ENCODE peak calls at places on chromosomes 12 and 14, in four cellular contexts. One of them, this sample, is unnamed.

GRCh38 chr12:1798734-1799067 is 21.7 kb upstream of the LRTM2 start:
- DNase-seq in AG10803: no peak
- DNase-seq in MM.1S: no peak
- DNase-seq in cardiac fibroblast: no peak
- DNase-seq in this sample: no peak

GRCh38 chr12:68223067-68223747 is 2.4 kb downstream of the IL26 start:
- DNase-seq in AG10803: peak; percentile 86
- DNase-seq in MM.1S: peak; percentile 69
- DNase-seq in cardiac fibroblast: peak; percentile 94
- DNase-seq in this sample: peak; percentile 93

GRCh38 chr14:37172024-37172869 is at the start of gene SLC25A21:
- DNase-seq in AG10803: peak; percentile 79
- DNase-seq in MM.1S: no peak
- DNase-seq in cardiac fibroblast: peak; percentile 86
- DNase-seq in this sample: peak; percentile 79

GRCh38 chr14:69375182-69375581 is 22.9 kb downstream of the ERH start:
- DNase-seq in AG10803: no peak
- DNase-seq in MM.1S: no peak
- DNase-seq in cardiac fibroblast: no peak
- DNase-seq in this sample: no peak

GRCh38 chr14:97854918-97855317 is 1057.7 kb downstream of the VRK1 start:
- DNase-seq in AG10803: no peak
- DNase-seq in MM.1S: no peak
- DNase-seq in cardiac fibroblast: no peak
- DNase-seq in this sample: no peak

GRCh38 chr12:108446766-108447165 is 68.3 kb upstream of the FICD start:
- DNase-seq in AG10803: peak; percentile 31
- DNase-seq in MM.1S: no peak
- DNase-seq in cardiac fibroblast: peak; percentile 13
- DNase-seq in this sample: peak; percentile 67

GRCh38 chr12:92136883-92137582 is 8.6 kb downstream of the BTG1 start:
- DNase-seq in AG10803: peak; percentile 86
- DNase-seq in MM.1S: peak; percentile 6
- DNase-seq in cardiac fibroblast: peak; percentile 93
- DNase-seq in this sample: peak; percentile 90

GRCh38 chr12:38886064-38886463 is 19.3 kb downstream of the CPNE8 start:
- DNase-seq in AG10803: peak; percentile 41
- DNase-seq in MM.1S: no peak
- DNase-seq in cardiac fibroblast: peak; percentile 88
- DNase-seq in this sample: peak; percentile 91

GRCh38 chr12:122029620-122030426 is 8.1 kb downstream of the BCL7A start:
- DNase-seq in AG10803: no peak
- DNase-seq in MM.1S: no peak
- DNase-seq in cardiac fibroblast: no peak
- DNase-seq in this sample: peak; percentile 71

GRCh38 chr12:122227341-122227740 is 1.5 kb upstream of the DIABLO start:
- DNase-seq in AG10803: no peak
- DNase-seq in MM.1S: no peak
- DNase-seq in cardiac fibroblast: no peak
- DNase-seq in this sample: no peak

GRCh38 chr12:91424506-91424905 is 241.9 kb upstream of the DCN start:
- DNase-seq in AG10803: no peak
- DNase-seq in MM.1S: no peak
- DNase-seq in cardiac fibroblast: no peak
- DNase-seq in this sample: no peak

GRCh38 chr12:98635657-98636323 is 8.8 kb downstream of the IKBIP start:
- DNase-seq in AG10803: peak; percentile 77
- DNase-seq in MM.1S: no peak
- DNase-seq in cardiac fibroblast: peak; percentile 83
- DNase-seq in this sample: peak; percentile 89

GRCh38 chr12:64742371-64742770 is 16.8 kb downstream of the GNS start:
- DNase-seq in AG10803: no peak
- DNase-seq in MM.1S: no peak
- DNase-seq in cardiac fibroblast: no peak
- DNase-seq in this sample: no peak

GRCh38 chr12:130952106-130952505 is 1.6 kb upstream of the ADGRD1 start:
- DNase-seq in AG10803: no peak
- DNase-seq in MM.1S: no peak
- DNase-seq in cardiac fibroblast: no peak
- DNase-seq in this sample: no peak

DNA sequence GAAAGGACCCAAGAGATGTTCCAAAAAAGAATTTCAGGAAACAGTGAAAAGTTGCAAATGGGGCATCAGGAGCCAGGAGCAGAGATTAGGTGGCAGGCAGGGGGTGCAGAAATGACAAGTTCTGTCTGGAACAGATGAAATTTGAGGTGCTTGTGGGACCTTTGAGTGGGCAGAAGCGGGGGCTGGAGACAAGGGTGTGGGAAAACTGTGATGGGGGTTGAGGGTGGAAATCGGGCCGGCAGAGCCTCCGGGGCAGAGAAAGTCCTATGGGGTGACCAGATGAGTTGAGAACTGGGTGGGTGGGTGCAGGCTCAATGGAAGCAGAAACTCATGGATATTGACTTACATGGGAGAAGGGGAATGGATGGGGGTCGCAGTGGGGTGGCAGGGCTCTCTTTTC is 1.6 kb upstream of the NR4A1 start:
- DNase-seq in AG10803: no peak
- DNase-seq in MM.1S: peak; percentile 2
- DNase-seq in cardiac fibroblast: no peak
- DNase-seq in this sample: no peak
- H3K4me3 ChIP-seq in AG10803: no peak overlapping the region
- H3K4me3 ChIP-seq in MM.1S: no peak overlapping the region
- H3K4me3 ChIP-seq in cardiac fibroblast: no peak overlapping the region
- H3K4me3 ChIP-seq in this sample: no peak overlapping the region

GRCh38 chr14:23206422-23207145 is 23.1 kb upstream of the SLC7A8 start:
- DNase-seq in AG10803: no peak
- DNase-seq in MM.1S: no peak
- DNase-seq in cardiac fibroblast: no peak
- DNase-seq in this sample: no peak
- H3K4me3 ChIP-seq in AG10803: no peak overlapping the region
- H3K4me3 ChIP-seq in MM.1S: no peak overlapping the region
- H3K4me3 ChIP-seq in cardiac fibroblast: no peak overlapping the region
- H3K4me3 ChIP-seq in this sample: no peak overlapping the region

GRCh38 chr14:51504626-51505025 is 147.1 kb upstream of the FRMD6 start:
- DNase-seq in AG10803: no peak
- DNase-seq in MM.1S: no peak
- DNase-seq in cardiac fibroblast: no peak
- DNase-seq in this sample: no peak

GRCh38 chr14:51498411-51499227 is 153.1 kb upstream of the FRMD6 start:
- DNase-seq in AG10803: peak; percentile 78
- DNase-seq in MM.1S: no peak
- DNase-seq in cardiac fibroblast: no peak
- DNase-seq in this sample: peak; percentile 91

GRCh38 chr14:51500776-51501175 is 150.9 kb upstream of the FRMD6 start:
- DNase-seq in AG10803: no peak
- DNase-seq in MM.1S: no peak
- DNase-seq in cardiac fibroblast: no peak
- DNase-seq in this sample: no peak

GRCh38 chr14:51501746-51502145 is 150.0 kb upstream of the FRMD6 start:
- DNase-seq in AG10803: no peak
- DNase-seq in MM.1S: peak; percentile 10
- DNase-seq in cardiac fibroblast: no peak
- DNase-seq in this sample: no peak
- H3K4me3 ChIP-seq in AG10803: no peak overlapping the region
- H3K4me3 ChIP-seq in MM.1S: no peak overlapping the region
- H3K4me3 ChIP-seq in cardiac fibroblast: no peak overlapping the region
- H3K4me3 ChIP-seq in this sample: no peak overlapping the region

DNA sequence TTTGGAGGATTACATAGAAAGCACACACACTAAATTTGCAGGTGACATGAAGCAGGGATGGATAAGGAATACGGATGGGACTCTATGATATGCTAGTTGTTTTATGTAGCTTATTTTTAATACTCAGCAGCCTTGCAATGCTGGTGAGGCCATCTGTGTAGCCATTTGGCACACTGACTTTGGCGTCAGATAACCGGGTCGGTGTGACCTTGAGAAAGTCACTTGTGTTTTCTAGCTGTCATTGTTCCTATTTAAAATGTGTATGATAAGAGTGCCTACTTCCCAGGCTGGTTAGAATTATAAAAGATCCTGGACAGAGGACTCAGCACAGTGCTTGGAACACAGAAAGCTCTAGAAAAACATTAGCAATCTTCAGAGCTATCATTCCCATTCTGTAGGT is 50.1 kb upstream of the FBXO21 start:
- DNase-seq in AG10803: no peak
- DNase-seq in MM.1S: no peak
- DNase-seq in cardiac fibroblast: no peak
- DNase-seq in this sample: no peak
- H3K4me3 ChIP-seq in AG10803: no peak overlapping the region
- H3K4me3 ChIP-seq in MM.1S: no peak overlapping the region
- H3K4me3 ChIP-seq in cardiac fibroblast: no peak overlapping the region
- H3K4me3 ChIP-seq in this sample: no peak overlapping the region

DNA sequence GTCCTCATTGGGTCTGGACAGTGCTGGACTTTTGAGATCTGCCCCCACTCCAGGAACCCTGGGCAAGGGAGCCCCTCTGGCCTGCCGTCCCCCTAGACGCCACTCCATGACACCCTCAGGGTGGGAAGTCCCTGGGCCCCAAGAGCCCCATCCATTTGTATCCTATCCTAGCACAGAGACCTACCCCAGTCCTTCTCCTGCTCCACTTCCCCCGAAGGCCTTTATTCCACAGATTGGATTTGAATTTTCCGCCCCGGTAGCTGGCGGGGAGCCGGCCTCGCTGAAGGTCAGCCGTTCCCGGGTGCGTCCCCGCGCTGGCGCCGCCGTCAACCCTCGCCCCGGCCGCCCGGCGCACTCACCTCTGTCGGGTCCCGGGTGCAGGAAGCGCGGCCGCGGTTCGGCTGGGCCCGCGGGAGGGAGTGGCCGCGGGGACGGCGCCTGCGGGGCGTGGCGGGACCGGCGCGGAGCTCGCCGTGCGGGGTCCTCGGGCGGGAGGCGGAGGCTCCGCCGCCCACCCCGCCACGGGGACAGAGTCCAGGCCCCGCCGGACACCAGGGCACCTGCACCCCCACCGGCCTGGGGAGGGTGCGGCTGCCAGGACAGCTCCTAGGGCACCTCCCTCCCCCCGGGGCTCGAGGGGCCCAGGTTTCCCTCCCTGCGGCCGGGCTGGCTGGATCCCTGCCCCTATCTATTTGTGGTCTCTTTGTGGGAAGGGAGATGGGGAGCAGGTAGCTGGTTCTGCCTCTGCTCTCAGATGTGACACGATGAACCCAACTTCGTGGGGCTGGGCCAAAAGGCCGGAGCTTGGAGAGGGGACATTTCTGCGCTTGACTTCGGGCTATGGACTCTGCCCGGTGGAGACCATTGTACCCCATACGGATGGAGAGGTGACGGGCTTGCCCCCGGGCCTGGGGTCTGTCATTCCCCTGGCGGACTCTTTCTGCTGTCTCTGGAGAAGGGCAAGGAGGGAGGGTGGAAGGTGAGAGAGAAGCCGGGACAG is 19.9 kb upstream of the GPR68 start:
- DNase-seq in AG10803: no peak
- DNase-seq in MM.1S: no peak
- DNase-seq in cardiac fibroblast: no peak
- DNase-seq in this sample: no peak
- H3K4me3 ChIP-seq in AG10803: peak overlapping the region; percentile 51
- H3K4me3 ChIP-seq in MM.1S: no peak overlapping the region
- H3K4me3 ChIP-seq in cardiac fibroblast: peak overlapping the region; percentile 33
- H3K4me3 ChIP-seq in this sample: peak overlapping the region; percentile 31

GRCh38 chr12:49195734-49196133 is 6.9 kb upstream of the TUBA1A start:
- DNase-seq in AG10803: no peak
- DNase-seq in MM.1S: no peak
- DNase-seq in cardiac fibroblast: no peak
- DNase-seq in this sample: no peak

GRCh38 chr12:49201595-49202295 is 12.9 kb upstream of the TUBA1A start:
- DNase-seq in AG10803: peak; percentile 71
- DNase-seq in MM.1S: no peak
- DNase-seq in cardiac fibroblast: peak; percentile 89
- DNase-seq in this sample: peak; percentile 25

GRCh38 chr12:49200882-49201594 is 12.2 kb upstream of the TUBA1A start:
- DNase-seq in AG10803: peak; percentile 84
- DNase-seq in MM.1S: no peak
- DNase-seq in cardiac fibroblast: peak; percentile 94
- DNase-seq in this sample: peak; percentile 83

DNA sequence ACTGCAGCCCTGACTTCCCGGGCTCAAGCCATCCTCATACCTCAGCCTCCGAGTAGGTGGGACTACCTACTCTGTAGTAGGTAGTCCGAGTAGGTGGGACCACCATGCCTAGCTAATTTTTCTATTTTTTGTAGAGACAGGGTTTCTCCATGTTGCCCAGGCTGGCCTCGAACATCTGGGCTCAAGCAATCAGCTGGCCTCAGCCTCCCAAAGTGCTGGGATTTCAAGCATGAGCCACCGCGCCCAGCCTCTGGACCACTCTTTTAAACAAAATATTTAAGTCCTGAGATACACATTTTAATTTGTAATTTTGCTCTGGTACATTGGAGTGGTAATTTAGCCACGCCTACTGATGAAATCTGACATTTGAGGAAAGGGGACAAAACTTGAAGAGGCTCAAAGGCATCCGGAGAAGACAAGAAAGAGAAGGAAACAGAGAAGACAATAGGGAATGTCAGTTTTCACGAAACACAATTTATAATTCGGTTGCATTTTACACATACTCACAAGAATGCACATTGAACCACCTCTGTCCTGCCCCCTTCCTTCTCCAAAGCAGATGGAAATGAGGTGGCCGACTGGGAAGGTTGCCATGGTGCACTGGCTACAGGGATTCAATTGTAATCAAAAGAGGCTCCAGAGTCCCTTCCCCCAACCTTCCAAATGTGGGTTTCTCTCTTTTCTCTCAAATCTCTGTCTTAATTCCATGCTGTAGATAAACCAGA is 9.7 kb upstream of the TUBA1A start:
- DNase-seq in AG10803: peak; percentile 92
- DNase-seq in MM.1S: no peak
- DNase-seq in cardiac fibroblast: peak; percentile 92
- DNase-seq in this sample: peak; percentile 35
- H3K4me3 ChIP-seq in AG10803: no peak overlapping the region
- H3K4me3 ChIP-seq in MM.1S: no peak overlapping the region
- H3K4me3 ChIP-seq in cardiac fibroblast: no peak overlapping the region
- H3K4me3 ChIP-seq in this sample: no peak overlapping the region

GRCh38 chr12:6959376-6960290 is 8.5 kb downstream of the PTPN6 start:
- DNase-seq in AG10803: no peak
- DNase-seq in MM.1S: no peak
- DNase-seq in cardiac fibroblast: no peak
- DNase-seq in this sample: no peak
- H3K4me3 ChIP-seq in AG10803: no peak overlapping the region
- H3K4me3 ChIP-seq in MM.1S: peak overlapping the region; percentile 56
- H3K4me3 ChIP-seq in cardiac fibroblast: no peak overlapping the region
- H3K4me3 ChIP-seq in this sample: no peak overlapping the region

DNA sequence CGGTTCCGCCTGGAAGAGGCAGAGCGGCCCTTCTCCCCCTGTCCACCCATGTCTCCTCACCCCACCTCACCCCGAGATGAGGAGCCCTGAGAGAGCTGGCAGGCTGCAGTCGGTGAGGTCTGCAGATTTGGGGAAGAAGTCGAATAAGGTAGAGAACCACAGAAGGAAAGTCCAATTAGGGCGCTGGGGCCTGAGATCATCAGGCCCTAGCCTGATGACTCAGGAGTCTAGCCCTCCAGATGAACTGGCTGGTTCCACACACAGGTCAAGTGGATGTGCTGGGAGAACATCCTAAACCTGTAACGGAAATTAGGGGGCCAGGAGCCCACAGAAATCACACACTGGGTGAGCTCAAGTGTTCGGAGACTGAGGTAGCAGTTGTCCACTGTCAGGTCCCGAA is 1.1 kb upstream of the METTL17 start:
- DNase-seq in AG10803: no peak
- DNase-seq in MM.1S: no peak
- DNase-seq in cardiac fibroblast: no peak
- DNase-seq in this sample: peak; percentile 38
- H3K4me3 ChIP-seq in AG10803: no peak overlapping the region
- H3K4me3 ChIP-seq in MM.1S: no peak overlapping the region
- H3K4me3 ChIP-seq in cardiac fibroblast: no peak overlapping the region
- H3K4me3 ChIP-seq in this sample: no peak overlapping the region

This sample was measured in epithelial cell of esophagus.